ENCODE peak calls at places on chromosomes 2 and 18, in seven cellular contexts. T, D, N, X, V, J and L are unnamed samples.

GRCh38 chr2:181977661-181978350 is 7.8 kb upstream of the PPP1R1C start:
- DNase-seq in T (no peak), D (no peak), N (no peak), X (peak), V (no peak), J (peak), L (peak)

GRCh38 chr18:28112056-28112470 is 64.9 kb downstream of the CDH2 start:
- DNase-seq in T (no peak), D (no peak), N (no peak), X (peak), V (no peak), J (peak), L (no peak)

GRCh38 chr2:128329607-128330006 is 10.9 kb upstream of the HS6ST1 start:
- DNase-seq in T (no peak), D (no peak), N (no peak), X (peak), V (no peak), J (peak), L (no peak)

GRCh38 chr2:164757934-164758695 is 83.5 kb downstream of the COBLL1 start:
- DNase-seq in T (peak), D (no peak), N (no peak), X (peak), V (no peak), J (peak), L (peak)

GRCh38 chr18:55875330-55875933 is 287.4 kb upstream of the TCF4 start:
- DNase-seq in T (no peak), D (no peak), N (no peak), X (no peak), V (no peak), J (no peak), L (no peak)

GRCh38 chr2:67159929-67160328 is 237.2 kb upstream of the ETAA1 start:
- DNase-seq in T (no peak), D (no peak), N (no peak), X (peak), V (no peak), J (peak), L (no peak)

GRCh38 chr2:177598321-177598922 is 205.8 kb downstream of the AGPS start:
- DNase-seq in T (peak), D (no peak), N (no peak), X (peak), V (no peak), J (peak), L (no peak)

GRCh38 chr2:15494877-15495276 is 66.3 kb downstream of the NBAS start:
- DNase-seq in T (no peak), D (no peak), N (no peak), X (no peak), V (no peak), J (no peak), L (no peak)

GRCh38 chr2:136185991-136186771 is 68.2 kb upstream of the CXCR4 start:
- DNase-seq in T (no peak), D (no peak), N (no peak), X (no peak), V (no peak), J (no peak), L (peak)

GRCh38 chr18:35324926-35325655 is 19.1 kb downstream of the ZNF24 start:
- DNase-seq in T (no peak), D (no peak), N (no peak), X (peak), V (no peak), J (peak), L (no peak)

GRCh38 chr18:49393011-49393410 is 67.4 kb downstream of the DYM start:
- DNase-seq in T (no peak), D (no peak), N (no peak), X (no peak), V (no peak), J (no peak), L (no peak)

GRCh38 chr2:175854149-175854548 is 147.9 kb downstream of the LNPK start:
- DNase-seq in T (no peak), D (no peak), N (no peak), X (no peak), V (no peak), J (no peak), L (no peak)

GRCh38 chr2:72159211-72159610 is 11.5 kb upstream of the CYP26B1 start:
- DNase-seq in T (no peak), D (no peak), N (no peak), X (no peak), V (no peak), J (no peak), L (no peak)

GRCh38 chr2:177604291-177605065 is 211.9 kb downstream of the AGPS start:
- DNase-seq in T (no peak), D (peak), N (no peak), X (peak), V (no peak), J (peak), L (peak)

GRCh38 chr2:100959225-100959880 is 42.7 kb upstream of the RPL31 start:
- DNase-seq in T (peak), D (no peak), N (no peak), X (peak), V (no peak), J (no peak), L (no peak)

GRCh38 chr2:175400975-175401374 is 219.5 kb upstream of the ATP5MC3 start:
- DNase-seq in T (no peak), D (no peak), N (no peak), X (no peak), V (no peak), J (no peak), L (no peak)

GRCh38 chr2:20384949-20385348 is 34.3 kb upstream of the PUM2 start:
- DNase-seq in T (no peak), D (no peak), N (no peak), X (no peak), V (no peak), J (no peak), L (no peak)

GRCh38 chr2:235263205-235264120 is 230.4 kb upstream of the AGAP1 start:
- DNase-seq in T (peak), D (no peak), N (no peak), X (peak), V (peak), J (peak), L (peak)

GRCh38 chr18:48955528-48956261 is 4.9 kb upstream of the SMAD7 start:
- DNase-seq in T (peak), D (no peak), N (no peak), X (peak), V (no peak), J (peak), L (no peak)

GRCh38 chr2:172429351-172429968 is 2.1 kb downstream of the ITGA6 start:
- DNase-seq in T (peak), D (no peak), N (no peak), X (peak), V (no peak), J (peak), L (peak)

GRCh38 chr18:21100678-21101077 is 10.9 kb downstream of the ROCK1 start:
- DNase-seq in T (no peak), D (no peak), N (no peak), X (no peak), V (no peak), J (no peak), L (no peak)

GRCh38 chr2:67883316-67884080 is 179.3 kb downstream of the C1D start:
- DNase-seq in T (no peak), D (no peak), N (no peak), X (no peak), V (no peak), J (no peak), L (no peak)

GRCh38 chr2:38301340-38301968 is 75.6 kb downstream of the ATL2 start:
- DNase-seq in T (no peak), D (no peak), N (no peak), X (no peak), V (no peak), J (peak), L (no peak)

GRCh38 chr2:65319674-65320041 is 92.0 kb downstream of the ACTR2 start:
- DNase-seq in T (no peak), D (no peak), N (no peak), X (no peak), V (no peak), J (no peak), L (no peak)

GRCh38 chr18:76973512-76974302 is 151.3 kb downstream of the ZNF236 start:
- DNase-seq in T (no peak), D (no peak), N (no peak), X (no peak), V (no peak), J (no peak), L (no peak)

GRCh38 chr2:54471221-54471711 is 15.1 kb downstream of the SPTBN1 start:
- DNase-seq in T (peak), D (no peak), N (no peak), X (peak), V (no peak), J (peak), L (peak)

GRCh38 chr2:210598219-210598618 is 41.8 kb downstream of the CPS1 start:
- DNase-seq in T (no peak), D (no peak), N (no peak), X (no peak), V (no peak), J (no peak), L (no peak)

GRCh38 chr2:156512451-156512850 is 76.3 kb downstream of the GPD2 start:
- DNase-seq in T (no peak), D (no peak), N (no peak), X (no peak), V (no peak), J (no peak), L (no peak)

GRCh38 chr2:24756789-24757188 is 36.4 kb downstream of the PTRHD1 start:
- DNase-seq in T (no peak), D (no peak), N (no peak), X (no peak), V (no peak), J (no peak), L (no peak)

GRCh38 chr2:8073928-8074327 is 607.9 kb upstream of the ID2 start:
- DNase-seq in T (no peak), D (no peak), N (no peak), X (no peak), V (no peak), J (no peak), L (no peak)

GRCh38 chr18:67104700-67105284 is 411.7 kb downstream of the DSEL start:
- DNase-seq in T (peak), D (peak), N (peak), X (peak), V (peak), J (peak), L (peak)
- TF ChIP-seq CTCF in T (peak), D (peak), N (peak), X (peak), V (peak), J (peak), L (peak)

GRCh38 chr2:239267411-239267941 is 133.3 kb downstream of the HDAC4 start:
- DNase-seq in T (peak), D (peak), N (peak), X (peak), V (peak), J (peak), L (peak)
- TF ChIP-seq CTCF in T (peak), D (peak), N (peak), X (peak), V (peak), J (peak), L (peak)

GRCh38 chr2:238381341-238382130 is 45.2 kb upstream of the ASB1 start:
- DNase-seq in T (no peak), D (no peak), N (no peak), X (no peak), V (no peak), J (no peak), L (no peak)
- TF ChIP-seq CTCF in T (no peak), D (no peak), N (no peak), X (no peak), V (no peak), J (no peak), L (no peak)

GRCh38 chr2:96800762-96801463 is 15.2 kb upstream of the CNNM3 start:
- DNase-seq in T (peak), D (peak), N (peak), X (peak), V (peak), J (peak), L (peak)
- TF ChIP-seq CTCF in T (peak), D (peak), N (peak), X (peak), V (peak), J (peak), L (peak)